ENCODE peak calls at places on chromosomes 1 and 21, in ten cellular contexts. W is endothelial cell of umbilical vein, U is pancreas, Y is adrenal gland, D is prostate gland, M is Peyer's patch, G is WERI-Rb-1, E is IMR-90, N is ovary, J is upper lobe of right lung. O is an unnamed sample. For H3K36me3, the result is how much of the 10 kb centered on the place peaks cover.

GRCh38 chr1:225944951-225945350 is 3.9 kb upstream of the LEFTY2 start:
- DNase-seq in M (no peak), Y (no peak), N (no peak), U (no peak), W (no peak), J (no peak), D (no peak), E (no peak), G (no peak), O (peak)

GRCh38 chr1:52240592-52240991 is 98.7 kb downstream of the ZFYVE9 start:
- DNase-seq in D (no peak), J (no peak), Y (no peak), U (no peak), E (no peak), M (no peak), W (peak), G (no peak), N (no peak), O (no peak)

GRCh38 chr21:39489380-39489924 is 37.7 kb downstream of the SH3BGR start:
- DNase-seq in N (no peak), J (no peak), U (no peak), Y (no peak), W (no peak), E (no peak), G (no peak), M (no peak), D (no peak), O (no peak)

GRCh38 chr1:151542710-151543129 is 2.6 kb downstream of the TUFT1 start:
- DNase-seq in G (no peak), D (peak), W (no peak), J (no peak), Y (peak), N (no peak), E (peak), U (no peak), M (no peak), O (no peak)

GRCh38 chr1:205430631-205431305 is 8.9 kb upstream of the LEMD1 start:
- DNase-seq in G (no peak), U (peak), W (peak), N (peak), E (peak), D (peak), M (peak), Y (peak), J (peak), O (peak)

GRCh38 chr21:42311816-42312625 is 3.2 kb downstream of the TFF3 start:
- DNase-seq in J (no peak), U (peak), Y (peak), D (no peak), E (no peak), W (no peak), G (no peak), N (no peak), M (peak), O (no peak)

GRCh38 chr1:65174585-65174984 is 26.6 kb downstream of the AK4 start:
- DNase-seq in M (no peak), G (peak), Y (peak), J (no peak), D (peak), E (peak), U (no peak), N (peak), W (no peak), O (peak)

GRCh38 chr1:155691992-155692528 is 3.2 kb downstream of the DAP3 start:
- DNase-seq in G (peak), W (no peak), D (no peak), U (no peak), E (no peak), M (no peak), Y (no peak), J (no peak), N (no peak), O (no peak)

GRCh38 chr1:9449976-9450696 is 89.1 kb upstream of the SLC25A33 start:
- DNase-seq in G (no peak), W (no peak), N (no peak), D (peak), M (no peak), E (no peak), J (no peak), Y (no peak), U (no peak), O (no peak)

GRCh38 chr21:25837545-25838263 is 102.9 kb downstream of the GABPA start:
- DNase-seq in U (no peak), E (peak), D (no peak), W (peak), J (no peak), Y (peak), G (no peak), N (no peak), M (no peak), O (no peak)

GRCh38 chr1:24878775-24879742 is 51.0 kb downstream of the RUNX3 start:
- DNase-seq in N (no peak), J (peak), G (no peak), M (peak), U (no peak), W (no peak), E (peak), Y (no peak), D (no peak), O (no peak)

GRCh38 chr1:37609002-37609401 is 13.3 kb upstream of the GNL2 start:
- DNase-seq in G (no peak), E (no peak), Y (no peak), W (no peak), N (no peak), D (no peak), J (no peak), M (no peak), U (no peak), O (no peak)

GRCh38 chr21:25176637-25177412 is 430.5 kb downstream of the MRPL39 start:
- DNase-seq in Y (no peak), M (no peak), E (peak), W (no peak), G (no peak), D (no peak), J (no peak), N (no peak), U (no peak), O (peak)

GRCh38 chr1:179743679-179744400 is 749 bp downstream of the FAM163A start:
- DNase-seq in J (no peak), M (no peak), Y (no peak), N (no peak), U (peak), W (no peak), G (no peak), E (no peak), D (no peak), O (no peak)

GRCh38 chr1:196309386-196309785 is 298.9 kb downstream of the KCNT2 start:
- DNase-seq in M (no peak), W (peak), J (no peak), E (peak), G (no peak), N (no peak), D (no peak), Y (no peak), U (no peak), O (no peak)
- TF ChIP-seq CTCF in M (no peak), W (no peak), J (no peak), E (peak), G (no peak), N (no peak), D (no peak), Y (no peak), U (no peak), O (peak)

GRCh38 chr1:10662090-10662688 is 134.3 kb downstream of the CASZ1 start:
- DNase-seq in E (no peak), D (no peak), N (no peak), U (no peak), J (no peak), G (no peak), W (no peak), Y (no peak), M (no peak), O (no peak)
- H3K36me3 ChIP-seq in E (under half), D (under half), N (under half), U (under half), J (under half), G (half or more), W (under half), Y (under half), M (half or more), O (under half)

GRCh38 chr1:147625274-147625986 is 44.9 kb downstream of the ACP6 start:
- DNase-seq in D (no peak), E (no peak), N (no peak), U (no peak), M (no peak), G (no peak), W (peak), J (no peak), Y (no peak), O (no peak)

GRCh38 chr1:147624011-147624410 is 46.3 kb downstream of the ACP6 start:
- DNase-seq in U (no peak), M (no peak), N (no peak), J (no peak), D (no peak), Y (no peak), E (no peak), G (no peak), W (no peak), O (no peak)

GRCh38 chr1:147624529-147624928 is 45.8 kb downstream of the ACP6 start:
- DNase-seq in G (no peak), J (no peak), E (no peak), D (no peak), W (no peak), U (no peak), Y (no peak), M (no peak), N (no peak), O (no peak)

GRCh38 chr1:147620543-147620942 is 49.8 kb downstream of the ACP6 start:
- DNase-seq in M (no peak), E (no peak), J (no peak), W (no peak), D (no peak), G (no peak), N (no peak), U (no peak), Y (no peak), O (no peak)

GRCh38 chr1:147622731-147623130 is 47.6 kb downstream of the ACP6 start:
- DNase-seq in G (no peak), E (peak), D (no peak), N (no peak), W (no peak), M (no peak), U (no peak), Y (no peak), J (no peak), O (no peak)
- TF ChIP-seq CTCF in G (no peak), E (no peak), D (no peak), N (no peak), W (no peak), M (no peak), U (no peak), Y (no peak), J (no peak), O (no peak)

GRCh38 chr1:30982937-30983336 is 74.4 kb upstream of the SDC3 start:
- DNase-seq in W (no peak), D (no peak), J (no peak), G (no peak), Y (no peak), E (peak), M (no peak), N (no peak), U (no peak), O (peak)

GRCh38 chr1:30984167-30984870 is 75.8 kb upstream of the SDC3 start:
- DNase-seq in E (no peak), W (no peak), U (no peak), D (peak), M (no peak), G (no peak), Y (no peak), N (no peak), J (no peak), O (no peak)

GRCh38 chr1:30988045-30988444 is 77.5 kb downstream of the PUM1 start:
- DNase-seq in N (no peak), G (no peak), D (no peak), U (no peak), J (no peak), W (no peak), E (peak), Y (no peak), M (no peak), O (no peak)

GRCh38 chr1:30984991-30985503 is 76.5 kb upstream of the SDC3 start:
- DNase-seq in E (no peak), D (no peak), M (no peak), Y (no peak), U (no peak), W (no peak), J (no peak), G (no peak), N (no peak), O (no peak)

GRCh38 chr1:30986755-30987154 is 78.2 kb upstream of the SDC3 start:
- DNase-seq in G (no peak), J (no peak), D (no peak), U (no peak), W (no peak), N (no peak), Y (no peak), E (no peak), M (no peak), O (no peak)
- H3K36me3 ChIP-seq in G (half or more), J (under half), D (under half), U (under half), W (under half), N (under half), Y (under half), E (under half), M (under half), O (under half)

GRCh38 chr1:89821322-89822108 is 683 bp downstream of the LRRC8D start:
- DNase-seq in W (peak), J (peak), E (peak), M (peak), G (peak), U (peak), D (peak), N (peak), Y (peak), O (peak)
- TF ChIP-seq CTCF in W (peak), J (no peak), E (peak), M (no peak), G (no peak), U (no peak), D (peak), N (no peak), Y (no peak), O (no peak)

GRCh38 chr1:197173571-197174482 is 27.4 kb upstream of the ASPM start:
- DNase-seq in D (no peak), G (no peak), J (no peak), Y (peak), U (no peak), W (no peak), E (peak), N (no peak), M (no peak), O (no peak)
- H3K36me3 ChIP-seq in D (under half), G (under half), J (under half), Y (under half), U (under half), W (under half), E (under half), N (under half), M (under half), O (under half)

DNA sequence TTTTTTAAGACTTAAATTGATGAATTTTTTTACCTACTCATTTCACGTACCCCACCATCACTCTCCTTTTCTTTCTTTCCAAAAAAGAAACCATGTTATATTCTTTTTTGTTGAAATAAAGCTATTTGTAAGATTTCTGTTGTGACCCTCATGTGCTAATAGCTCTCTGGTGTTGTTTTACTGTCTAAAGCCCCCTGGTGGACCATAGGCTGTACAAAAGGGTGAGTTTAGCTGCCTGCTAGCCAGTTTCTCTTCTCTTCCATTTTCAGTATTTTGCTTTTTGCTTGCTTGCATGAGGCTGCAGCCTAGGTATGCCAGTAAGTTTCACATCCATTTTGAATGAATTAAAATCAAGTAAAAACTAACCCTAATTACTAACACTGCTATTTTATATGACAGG is 15.6 kb upstream of the VAMP3 start:
- DNase-seq in D (no peak), M (no peak), W (peak), E (peak), J (no peak), G (no peak), N (no peak), U (no peak), Y (no peak), O (no peak)
- TF ChIP-seq CTCF in D (no peak), M (no peak), W (peak), E (peak), J (no peak), G (peak), N (no peak), U (no peak), Y (no peak), O (peak)

GRCh38 chr1:35177237-35177786 is 15.6 kb downstream of the SFPQ start:
- DNase-seq in W (no peak), Y (no peak), M (no peak), U (no peak), N (no peak), J (no peak), G (no peak), E (no peak), D (no peak), O (no peak)

GRCh38 chr1:35179864-35180263 is 13.1 kb downstream of the SFPQ start:
- DNase-seq in Y (no peak), D (no peak), J (no peak), M (no peak), U (no peak), E (no peak), G (no peak), W (no peak), N (no peak), O (no peak)

GRCh38 chr1:35180776-35181374 is 12.1 kb downstream of the SFPQ start:
- DNase-seq in G (no peak), D (no peak), Y (no peak), U (no peak), M (no peak), J (no peak), N (no peak), E (peak), W (no peak), O (no peak)

GRCh38 chr1:35178295-35178695 is 14.7 kb downstream of the SFPQ start:
- DNase-seq in U (no peak), E (no peak), D (no peak), G (no peak), J (no peak), N (no peak), M (no peak), W (no peak), Y (no peak), O (no peak)

DNA sequence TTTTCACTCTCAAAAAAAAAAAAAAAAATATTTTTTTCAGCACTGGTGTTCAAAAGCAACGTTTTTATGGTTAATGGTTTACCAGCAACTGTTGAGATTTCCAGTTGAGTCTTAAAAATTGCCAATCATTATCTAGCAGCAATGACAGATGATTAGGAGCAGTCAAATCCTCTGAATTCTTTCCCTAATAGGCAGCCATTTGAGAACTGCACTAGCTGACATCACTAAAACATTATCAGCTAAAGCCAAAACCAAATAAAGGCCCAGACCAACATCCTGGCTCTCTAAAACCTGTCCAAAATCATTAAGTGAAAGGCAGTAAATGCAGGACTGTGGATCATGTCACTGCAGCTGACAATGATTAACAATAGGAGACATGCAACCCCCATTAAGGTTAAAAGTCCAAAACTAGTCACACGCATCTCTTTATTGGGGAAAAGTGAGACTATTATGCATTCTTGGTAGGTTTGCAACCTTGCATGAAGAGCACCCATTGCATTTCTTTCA is 14.0 kb downstream of the SFPQ start:
- DNase-seq in W (no peak), U (no peak), Y (no peak), E (no peak), M (no peak), J (no peak), D (no peak), N (no peak), G (no peak), O (no peak)
- H3K36me3 ChIP-seq in W (under half), U (half or more), Y (under half), E (half or more), M (half or more), J (half or more), D (under half), N (under half), G (half or more), O (under half)

O was measured in GM06990.